ENCODE peak calls at places on chromosomes 12 and 14, in seven cellular contexts. R is thyroid gland; A is body of pancreas; H is astrocyte; G is heart right ventricle; Z is left ventricle myocardium inferior; N is CD8-positive, alpha-beta T cell. Q is an unnamed sample.

GRCh38 chr12:6996040-6996441 is 22.2 kb downstream of the LPCAT3 start:
- DNase-seq in A (no peak), N (no peak), Z (no peak), R (no peak), H (peak), G (no peak), Q (no peak)

GRCh38 chr12:24909667-24910066 is 39.2 kb downstream of the BCAT1 start:
- DNase-seq in Z (peak), A (peak), G (no peak), N (no peak), H (peak), R (no peak), Q (no peak)

GRCh38 chr12:64826234-64826633 is 1.8 kb downstream of the TBC1D30 start:
- DNase-seq in Z (peak), R (peak), N (peak), G (peak), H (peak), A (peak), Q (no peak)

GRCh38 chr12:25977047-25977446 is 18.6 kb downstream of the RASSF8 start:
- DNase-seq in R (no peak), N (no peak), Z (no peak), A (no peak), H (peak), G (no peak), Q (no peak)

GRCh38 chr12:124592481-124593160 is 25.2 kb upstream of the NCOR2 start:
- DNase-seq in N (no peak), G (no peak), R (no peak), Z (no peak), A (no peak), H (no peak), Q (no peak)

GRCh38 chr12:100539209-100539608 is 34.3 kb upstream of the GAS2L3 start:
- DNase-seq in H (peak), R (no peak), A (no peak), Z (no peak), N (no peak), G (peak), Q (peak)

GRCh38 chr12:56151672-56152131 is 685 bp upstream of the MYL6B start:
- DNase-seq in R (peak), Z (no peak), H (no peak), N (peak), A (peak), G (no peak), Q (peak)

GRCh38 chr12:108475396-108475795 is 39.7 kb upstream of the FICD start:
- DNase-seq in H (no peak), N (no peak), A (no peak), G (no peak), R (no peak), Z (no peak), Q (no peak)

GRCh38 chr12:15591811-15592210 is 197.4 kb downstream of the EPS8 start:
- DNase-seq in G (peak), Z (no peak), A (no peak), N (no peak), R (no peak), H (no peak), Q (no peak)

GRCh38 chr12:18363321-18363720 is 102.0 kb downstream of the PIK3C2G start:
- DNase-seq in G (no peak), N (no peak), H (no peak), R (no peak), A (no peak), Z (no peak), Q (no peak)

GRCh38 chr12:18358930-18359329 is 97.6 kb downstream of the PIK3C2G start:
- DNase-seq in H (no peak), N (no peak), R (no peak), G (no peak), Z (no peak), A (no peak), Q (no peak)

GRCh38 chr12:18358077-18358476 is 96.8 kb downstream of the PIK3C2G start:
- DNase-seq in R (no peak), A (no peak), H (no peak), N (no peak), Z (no peak), G (no peak), Q (no peak)

GRCh38 chr12:18361431-18361830 is 100.1 kb downstream of the PIK3C2G start:
- DNase-seq in H (no peak), R (no peak), N (no peak), Z (no peak), A (no peak), G (no peak), Q (no peak)
- TF ChIP-seq CTCF in H (no peak), R (no peak), N (no peak), Z (no peak), A (no peak), G (no peak), Q (no peak)

GRCh38 chr14:92724516-92725340 is 23.7 kb downstream of the LGMN start:
- DNase-seq in G (peak), N (no peak), A (no peak), Z (peak), R (no peak), H (no peak), Q (no peak)
- H3K27ac ChIP-seq in G (peak), N (no peak), A (no peak), Z (peak), R (no peak), H (no peak), Q (peak)

DNA sequence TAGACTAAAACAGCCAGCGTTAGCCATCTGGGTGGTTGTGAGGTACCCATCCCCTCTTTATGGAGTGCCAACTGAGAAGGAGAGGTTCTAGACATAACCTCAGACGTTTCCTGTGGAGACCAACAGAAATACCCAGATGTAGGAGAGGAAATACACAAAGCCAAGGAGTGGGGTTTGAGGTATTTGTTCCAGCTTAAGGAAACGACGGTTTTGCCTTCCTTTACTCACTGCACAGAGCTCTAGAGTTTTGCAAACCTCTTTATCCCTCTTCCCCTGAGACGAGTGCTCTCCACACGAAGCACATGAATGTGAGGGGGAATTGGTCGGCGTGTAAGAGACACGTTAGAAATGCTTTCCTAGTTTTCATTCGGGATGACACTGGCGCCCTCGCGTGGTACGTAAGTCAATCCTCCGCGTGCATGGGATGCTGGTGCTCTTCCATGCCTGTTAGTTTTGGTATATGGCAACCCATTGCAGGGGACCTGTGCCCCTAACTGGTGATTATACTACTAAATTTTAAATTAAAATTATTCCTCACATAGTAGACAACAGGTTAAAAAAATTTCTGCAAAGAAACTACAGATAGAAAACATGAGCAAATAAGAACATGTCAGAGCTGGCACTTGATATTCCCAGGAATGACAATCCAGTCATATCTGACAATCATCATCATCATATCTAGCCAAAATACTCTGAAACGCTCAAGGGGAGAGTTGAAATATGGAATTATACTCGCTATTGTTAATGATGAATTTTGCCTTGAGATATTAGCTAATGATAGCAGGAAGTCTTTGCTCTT is 121.7 kb downstream of the PPM1H start:
- DNase-seq in A (peak), H (peak), Z (peak), R (peak), N (no peak), G (peak), Q (peak)
- TF ChIP-seq CTCF in A (peak), H (peak), Z (peak), R (peak), N (peak), G (peak), Q (peak)

GRCh38 chr14:77542349-77543239 is 44.0 kb upstream of the ISM2 start:
- DNase-seq in Z (no peak), G (no peak), N (no peak), R (no peak), A (no peak), H (peak), Q (no peak)

GRCh38 chr14:77543240-77543551 is 44.6 kb upstream of the ISM2 start:
- DNase-seq in R (no peak), Z (no peak), A (no peak), H (no peak), G (no peak), N (no peak), Q (no peak)

GRCh38 chr14:77543637-77544334 is 45.2 kb upstream of the ISM2 start:
- DNase-seq in R (no peak), N (no peak), A (no peak), Z (no peak), H (peak), G (no peak), Q (no peak)

GRCh38 chr14:77541905-77542304 is 43.3 kb upstream of the ISM2 start:
- DNase-seq in A (no peak), R (no peak), N (no peak), Z (no peak), G (no peak), H (no peak), Q (no peak)

GRCh38 chr14:77544571-77544970 is 46.0 kb upstream of the ISM2 start:
- DNase-seq in N (no peak), G (no peak), H (no peak), Z (no peak), R (no peak), A (no peak), Q (no peak)
- H3K27ac ChIP-seq in N (no peak), G (no peak), H (no peak), Z (no peak), R (no peak), A (no peak), Q (no peak)

DNA sequence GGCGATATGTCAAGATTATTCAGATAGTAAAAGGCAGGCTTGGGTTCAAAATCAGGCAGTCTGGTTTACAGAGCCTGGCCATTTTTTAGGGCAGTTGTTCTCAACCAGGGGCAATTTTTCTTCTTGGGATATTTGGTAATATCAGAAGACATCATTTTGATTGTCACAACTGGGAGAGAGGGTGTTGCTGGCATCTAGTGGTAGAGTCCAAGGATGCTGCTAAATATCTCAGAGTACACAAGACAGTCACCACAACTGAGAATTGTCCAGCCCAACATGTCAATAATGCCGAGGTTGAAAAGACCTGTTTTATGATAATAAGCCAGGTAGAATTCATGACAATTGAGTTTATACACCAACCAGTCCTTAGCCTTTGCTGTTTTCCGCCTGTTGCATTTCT is 733.9 kb downstream of the NRXN3 start:
- DNase-seq in A (no peak), H (no peak), R (no peak), G (no peak), Z (no peak), N (no peak), Q (no peak)
- TF ChIP-seq CTCF in A (no peak), H (no peak), R (no peak), G (no peak), Z (no peak), N (no peak), Q (no peak)

GRCh38 chr14:67938046-67938445 is 118.5 kb downstream of the RAD51B start:
- DNase-seq in Z (no peak), N (no peak), R (no peak), A (no peak), H (no peak), G (no peak), Q (no peak)
- H3K27ac ChIP-seq in Z (no peak), N (no peak), R (no peak), A (no peak), H (no peak), G (no peak), Q (no peak)

GRCh38 chr14:96304956-96305355 is 48.9 kb downstream of the BDKRB1 start:
- DNase-seq in A (no peak), Z (no peak), H (no peak), N (no peak), R (no peak), G (no peak), Q (peak)
- TF ChIP-seq CTCF in A (no peak), Z (no peak), H (no peak), N (no peak), R (no peak), G (no peak), Q (no peak)

Q was measured in RWPE1.